ENCODE peak calls at places on chromosomes 1 and 21, in six cellular contexts. X is GM13977, M is heart left ventricle, G is OCI-LY7, R is IMR-90, N is lower leg skin. C is an unnamed sample.

GRCh38 chr1:64038965-64039926 is 164.2 kb upstream of the UBE2U start:
- DNase-seq in X (no peak), M (no peak), G (no peak), R (peak), N (peak), C (peak)

GRCh38 chr1:200374569-200375312 is 35.1 kb downstream of the ZNF281 start:
- DNase-seq in X (no peak), M (no peak), G (peak), R (peak), N (no peak), C (no peak)

GRCh38 chr21:45151484-45152115 is 77.2 kb downstream of the ADARB1 start:
- DNase-seq in X (no peak), M (no peak), G (peak), R (no peak), N (peak), C (no peak)

GRCh38 chr1:52702886-52703787 is 5.0 kb upstream of the COA7 start:
- DNase-seq in X (peak), M (peak), G (peak), R (peak), N (peak), C (peak)

GRCh38 chr21:15868940-15869339 is 139.2 kb downstream of the USP25 start:
- DNase-seq in X (no peak), M (no peak), G (no peak), R (no peak), N (no peak), C (no peak)

GRCh38 chr1:226429051-226429461 is 21.2 kb upstream of the PARP1 start:
- DNase-seq in X (no peak), M (no peak), G (peak), R (no peak), N (no peak), C (no peak)

GRCh38 chr1:183239220-183239742 is 53.2 kb downstream of the LAMC2 start:
- DNase-seq in X (no peak), M (no peak), G (no peak), R (no peak), N (no peak), C (no peak)

GRCh38 chr21:46077674-46078101 is 20.2 kb upstream of the COL6A2 start:
- DNase-seq in X (no peak), M (peak), G (no peak), R (no peak), N (peak), C (peak)

GRCh38 chr1:232263452-232263851 is 366.5 kb downstream of the SIPA1L2 start:
- DNase-seq in X (no peak), M (no peak), G (no peak), R (no peak), N (no peak), C (no peak)

GRCh38 chr1:157234705-157235273 is 96.6 kb upstream of the ETV3 start:
- DNase-seq in X (no peak), M (no peak), G (no peak), R (no peak), N (no peak), C (no peak)

GRCh38 chr1:48673725-48674124 is 103.0 kb downstream of the BEND5 start:
- DNase-seq in X (no peak), M (no peak), G (peak), R (no peak), N (no peak), C (no peak)

GRCh38 chr1:7501259-7501560 is 269.9 kb upstream of the VAMP3 start:
- DNase-seq in X (no peak), M (no peak), G (no peak), R (no peak), N (no peak), C (no peak)

GRCh38 chr1:183126528-183126927 is 59.5 kb upstream of the LAMC2 start:
- DNase-seq in X (no peak), M (no peak), G (no peak), R (peak), N (peak), C (no peak)

GRCh38 chr1:8652607-8653046 is 164.8 kb downstream of the RERE start:
- DNase-seq in X (no peak), M (no peak), G (no peak), R (no peak), N (no peak), C (no peak)

GRCh38 chr1:115457295-115457694 is 119.2 kb upstream of the NGF start:
- DNase-seq in X (no peak), M (no peak), G (no peak), R (no peak), N (no peak), C (no peak)

GRCh38 chr1:235331391-235331790 is 3.0 kb downstream of the GGPS1 start:
- DNase-seq in X (no peak), M (no peak), G (no peak), R (no peak), N (no peak), C (no peak)

GRCh38 chr1:222880586-222880985 is 65.7 kb downstream of the DISP1 start:
- DNase-seq in X (no peak), M (no peak), G (no peak), R (peak), N (no peak), C (no peak)

GRCh38 chr1:219927956-219928790 is at the start of gene SLC30A10:
- DNase-seq in X (peak), M (peak), G (no peak), R (no peak), N (no peak), C (no peak)

GRCh38 chr1:76759950-76760349 is 107.3 kb upstream of the ST6GALNAC5 start:
- DNase-seq in X (no peak), M (peak), G (no peak), R (peak), N (no peak), C (no peak)

GRCh38 chr1:54219688-54220003 is 19.7 kb downstream of the MRPL37 start:
- DNase-seq in X (no peak), M (no peak), G (no peak), R (peak), N (no peak), C (no peak)

GRCh38 chr1:4227986-4228385 is 327.9 kb upstream of the C1orf174 start:
- DNase-seq in X (no peak), M (no peak), G (no peak), R (no peak), N (no peak), C (no peak)

GRCh38 chr1:211478801-211479619 is 13.0 kb downstream of the RD3 start:
- DNase-seq in X (no peak), M (no peak), G (no peak), R (no peak), N (no peak), C (no peak)

GRCh38 chr1:46991083-46991923 is 32.2 kb upstream of the CYP4X1 start:
- DNase-seq in X (no peak), M (no peak), G (peak), R (no peak), N (no peak), C (no peak)

GRCh38 chr1:12244078-12244477 is 14.2 kb downstream of the VPS13D start:
- DNase-seq in X (no peak), M (no peak), G (peak), R (no peak), N (no peak), C (no peak)
- TF ChIP-seq CTCF in X (peak), M (peak), G (peak), R (peak), N (no peak), C (no peak)

GRCh38 chr1:39204441-39205081 is at the start of gene MACF1:
- DNase-seq in X (no peak), M (peak), G (peak), R (peak), N (peak), C (peak)
- TF ChIP-seq CTCF in X (no peak), M (peak), G (peak), R (peak), N (no peak), C (peak)

DNA sequence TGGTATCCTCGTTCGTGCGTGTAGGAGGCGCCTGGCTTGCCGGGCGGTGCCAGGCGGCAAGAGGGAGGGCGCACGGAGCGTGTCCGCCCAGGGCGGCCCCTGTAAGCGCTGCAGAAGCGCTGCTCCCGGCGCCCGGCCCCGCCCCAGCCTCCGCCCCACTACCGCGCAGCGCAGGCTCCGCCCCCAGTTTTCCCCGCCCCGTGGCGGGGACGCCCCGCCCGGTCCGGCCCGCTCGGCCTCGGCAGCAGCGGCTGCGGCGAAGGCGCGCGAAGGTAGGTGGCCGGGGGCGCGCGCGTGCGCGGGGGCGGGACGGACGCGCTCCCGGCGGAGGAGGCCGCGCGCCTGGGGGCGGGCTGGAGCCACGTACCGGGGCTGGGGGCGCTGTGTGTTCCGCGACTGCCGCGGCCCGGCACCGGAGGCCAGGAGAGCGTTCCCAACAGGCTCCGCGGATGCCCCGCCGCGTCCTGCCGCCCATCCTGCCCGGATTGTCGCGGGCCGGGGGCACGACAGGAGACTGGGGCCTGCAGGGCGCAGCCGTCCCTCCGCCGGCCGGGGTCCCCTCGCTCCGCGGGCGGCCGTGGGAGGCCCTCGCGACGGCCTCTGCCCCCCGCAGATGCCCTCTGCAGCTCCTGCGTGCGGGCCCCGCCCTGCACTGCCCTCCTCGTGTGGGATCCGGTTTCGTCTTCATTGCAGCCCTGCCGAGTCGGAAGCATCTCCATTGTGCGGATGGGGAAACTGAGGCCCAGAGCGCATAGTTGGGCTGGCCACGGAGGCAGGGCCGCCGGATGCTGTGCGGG is 7.7 kb upstream of the CROCC start:
- DNase-seq in X (peak), M (peak), G (peak), R (peak), N (peak), C (peak)
- TF ChIP-seq CTCF in X (peak), M (no peak), G (peak), R (peak), N (no peak), C (peak)

GRCh38 chr1:203328714-203329122 is 22.2 kb downstream of the FMOD start:
- DNase-seq in X (no peak), M (no peak), G (peak), R (no peak), N (no peak), C (no peak)
- TF ChIP-seq CTCF in X (no peak), M (no peak), G (peak), R (no peak), N (no peak), C (no peak)

C was measured in tibial artery.